ENCODE peak calls at places on chromosomes 3 and 15, in five cellular contexts. Q is breast epithelium, T is H1, D is upper lobe of left lung, O is HepG2. M is an unnamed sample.

GRCh38 chr3:25768851-25769250 is 14.4 kb downstream of the NGLY1 start:
- DNase-seq in Q (no peak), D (no peak), T (no peak), O (no peak), M (no peak)

GRCh38 chr3:108588616-108589015 is 622 bp downstream of the CIP2A start:
- DNase-seq in Q (no peak), O (no peak), T (no peak), D (no peak), M (no peak)

GRCh38 chr15:75606711-75607684 is 18.5 kb downstream of the SNUPN start:
- DNase-seq in O (no peak), T (no peak), D (no peak), Q (no peak), M (no peak)

GRCh38 chr3:8443829-8444791 is 57.5 kb upstream of the LMCD1 start:
- DNase-seq in T (peak; percentile 23), D (no peak), O (peak; percentile 99), Q (peak; percentile 94), M (peak; percentile 94)

GRCh38 chr15:40106203-40107161 is 2.2 kb downstream of the BMF start:
- DNase-seq in T (no peak), D (no peak), Q (peak; percentile 83), O (peak; percentile 95), M (peak; percentile 83)

GRCh38 chr3:128307029-128307633 is 153.8 kb downstream of the EEFSEC start:
- DNase-seq in D (no peak), Q (peak; percentile 3), T (no peak), O (peak; percentile 60), M (no peak)

GRCh38 chr3:42376397-42376798 is 34.0 kb downstream of the LYZL4 start:
- DNase-seq in Q (peak; percentile 71), O (no peak), T (no peak), D (no peak), M (no peak)

GRCh38 chr3:112605285-112605684 is 35.7 kb downstream of the CCDC80 start:
- DNase-seq in D (no peak), Q (no peak), T (no peak), O (no peak), M (no peak)

GRCh38 chr3:133301194-133301593 is 98.7 kb upstream of the BFSP2 start:
- DNase-seq in O (no peak), Q (no peak), D (no peak), T (no peak), M (no peak)

GRCh38 chr3:172177046-172177445 is 137.7 kb downstream of the FNDC3B start:
- DNase-seq in D (no peak), Q (no peak), O (no peak), T (no peak), M (no peak)

GRCh38 chr3:176916777-176917176 is 280.5 kb downstream of the TBL1XR1 start:
- DNase-seq in Q (peak; percentile 55), O (no peak), T (peak; percentile 33), D (no peak), M (peak; percentile 38)
- H3K27me3 ChIP-seq in Q (no peaks in the 10 kb centered on the region), O (no peaks in the 10 kb centered on the region), T (no peaks in the 10 kb centered on the region), D (no peaks in the 10 kb centered on the region), M (no peaks in the 10 kb centered on the region)

GRCh38 chr3:159148466-159148865 is 346.6 kb downstream of the MFSD1 start:
- DNase-seq in Q (no peak), T (no peak), D (no peak), O (no peak), M (no peak)

GRCh38 chr3:159146856-159147255 is 345.0 kb downstream of the MFSD1 start:
- DNase-seq in T (no peak), O (no peak), D (no peak), Q (no peak), M (no peak)

GRCh38 chr3:159149633-159150032 is 347.8 kb downstream of the MFSD1 start:
- DNase-seq in D (no peak), O (no peak), T (no peak), Q (no peak), M (no peak)

GRCh38 chr3:159151130-159151529 is 349.3 kb downstream of the MFSD1 start:
- DNase-seq in D (peak; percentile 5), O (no peak), Q (no peak), T (no peak), M (no peak)

DNA sequence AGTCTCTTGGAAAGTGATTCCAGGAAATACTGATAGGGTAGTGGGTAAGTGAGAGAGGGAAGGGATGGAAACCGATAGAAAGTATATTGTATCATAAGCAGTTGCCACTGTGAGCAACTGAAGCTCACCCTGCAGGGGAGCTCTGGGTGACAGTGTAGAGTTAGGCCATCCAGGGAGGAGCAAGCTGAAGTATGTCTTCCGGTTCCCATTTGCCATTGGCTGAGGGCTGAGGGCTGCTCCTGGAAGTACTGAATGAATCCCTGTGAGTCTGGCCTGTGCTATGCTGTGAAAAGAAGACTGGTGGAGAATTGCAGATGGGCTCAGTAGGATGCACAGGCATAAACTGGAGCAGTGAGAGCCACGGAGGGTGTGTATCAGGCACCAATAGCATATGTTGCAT is 348.3 kb downstream of the MFSD1 start:
- DNase-seq in T (no peak), D (no peak), O (no peak), Q (no peak), M (no peak)
- H3K27ac ChIP-seq in T (no peak overlapping the region), D (no peak overlapping the region), O (no peak overlapping the region), Q (no peak overlapping the region), M (no peak overlapping the region)

GRCh38 chr3:77171026-77171425 is 131.1 kb downstream of the ROBO2 start:
- DNase-seq in D (no peak), Q (no peak), T (no peak), O (no peak), M (no peak)
- TF ChIP-seq POLR2AphosphoS5 in D (no peak), Q (no peak), T (no peak), O (no peak), M (no peak)

DNA sequence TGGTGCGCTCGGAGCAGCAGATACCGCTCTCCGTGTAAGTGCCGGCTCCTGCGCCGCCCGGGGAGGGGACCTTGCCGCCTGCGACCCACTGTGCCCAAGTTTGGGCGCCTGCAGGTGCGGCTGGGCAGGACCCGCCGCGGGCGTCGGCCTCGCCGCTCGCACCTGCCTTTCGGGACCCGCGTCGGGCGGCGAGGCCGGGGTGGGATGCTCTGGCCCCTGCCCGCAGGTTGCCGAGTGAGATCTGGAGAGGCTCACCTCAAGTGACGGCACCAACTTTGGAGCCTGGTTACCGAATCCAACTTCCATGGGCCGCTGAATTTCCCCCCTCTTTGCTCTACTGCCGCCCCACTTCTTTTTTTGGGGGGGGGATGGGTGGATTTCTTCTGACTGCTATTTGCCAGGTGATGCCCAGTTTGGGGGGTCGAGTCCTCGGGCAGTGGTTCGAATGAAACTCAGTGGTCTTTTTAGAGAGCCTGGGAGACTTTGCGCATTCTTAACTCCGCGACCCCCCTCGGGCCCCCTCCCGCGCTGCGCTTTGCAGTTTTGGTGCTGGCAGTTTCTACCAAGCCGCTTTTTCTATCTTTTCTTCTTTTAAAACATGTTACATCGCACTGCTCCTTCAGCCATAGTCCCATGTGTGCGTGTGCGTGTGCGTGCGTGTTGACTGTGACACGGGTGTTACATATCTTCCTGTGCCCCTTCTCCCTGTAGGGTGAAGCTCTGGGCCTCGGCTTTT is 618 bp downstream of the CACNA2D3 start:
- DNase-seq in O (no peak), Q (no peak), T (no peak), D (peak; percentile 55), M (no peak)
- H3K27me3 ChIP-seq in O (peaks cover 55% of the 10 kb centered on the region), Q (peaks cover 5% of the 10 kb centered on the region), T (peaks cover 37% of the 10 kb centered on the region), D (peaks cover 11% of the 10 kb centered on the region), M (peaks cover 40% of the 10 kb centered on the region)

DNA sequence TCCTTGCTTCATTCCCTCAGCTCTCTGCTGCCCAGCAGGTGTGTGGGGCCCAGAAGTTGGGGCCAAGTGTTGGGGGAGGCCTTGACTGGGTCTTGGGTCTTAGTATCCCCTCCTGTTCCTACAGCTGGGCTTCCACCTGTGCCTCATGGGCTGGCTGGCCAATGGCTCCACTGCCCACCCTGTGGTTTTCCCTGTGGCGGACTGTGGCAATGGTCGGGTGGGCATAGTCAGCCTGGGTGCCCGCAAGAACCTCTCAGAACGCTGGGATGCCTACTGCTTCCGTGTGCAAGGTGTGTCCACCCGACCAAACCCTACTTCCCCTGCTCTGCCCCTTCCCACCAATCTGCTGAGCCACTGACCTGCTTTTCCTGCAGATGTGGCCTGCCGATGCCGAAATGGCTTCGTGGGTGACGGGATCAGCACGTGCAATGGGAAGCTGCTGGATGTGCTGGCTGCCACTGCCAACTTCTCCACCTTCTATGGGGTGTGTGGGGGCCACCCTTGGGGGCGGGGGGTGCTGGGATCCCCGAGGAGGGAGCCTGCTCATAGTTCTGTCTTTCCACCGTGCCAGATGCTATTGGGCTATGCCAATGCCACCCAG is 10.9 kb downstream of the NT5DC2 start:
- DNase-seq in T (no peak), Q (no peak), O (no peak), D (peak; percentile 46), M (no peak)
- H3K27ac ChIP-seq in T (no peak overlapping the region), Q (peak overlapping the region; percentile 3), O (no peak overlapping the region), D (no peak overlapping the region), M (no peak overlapping the region)

DNA sequence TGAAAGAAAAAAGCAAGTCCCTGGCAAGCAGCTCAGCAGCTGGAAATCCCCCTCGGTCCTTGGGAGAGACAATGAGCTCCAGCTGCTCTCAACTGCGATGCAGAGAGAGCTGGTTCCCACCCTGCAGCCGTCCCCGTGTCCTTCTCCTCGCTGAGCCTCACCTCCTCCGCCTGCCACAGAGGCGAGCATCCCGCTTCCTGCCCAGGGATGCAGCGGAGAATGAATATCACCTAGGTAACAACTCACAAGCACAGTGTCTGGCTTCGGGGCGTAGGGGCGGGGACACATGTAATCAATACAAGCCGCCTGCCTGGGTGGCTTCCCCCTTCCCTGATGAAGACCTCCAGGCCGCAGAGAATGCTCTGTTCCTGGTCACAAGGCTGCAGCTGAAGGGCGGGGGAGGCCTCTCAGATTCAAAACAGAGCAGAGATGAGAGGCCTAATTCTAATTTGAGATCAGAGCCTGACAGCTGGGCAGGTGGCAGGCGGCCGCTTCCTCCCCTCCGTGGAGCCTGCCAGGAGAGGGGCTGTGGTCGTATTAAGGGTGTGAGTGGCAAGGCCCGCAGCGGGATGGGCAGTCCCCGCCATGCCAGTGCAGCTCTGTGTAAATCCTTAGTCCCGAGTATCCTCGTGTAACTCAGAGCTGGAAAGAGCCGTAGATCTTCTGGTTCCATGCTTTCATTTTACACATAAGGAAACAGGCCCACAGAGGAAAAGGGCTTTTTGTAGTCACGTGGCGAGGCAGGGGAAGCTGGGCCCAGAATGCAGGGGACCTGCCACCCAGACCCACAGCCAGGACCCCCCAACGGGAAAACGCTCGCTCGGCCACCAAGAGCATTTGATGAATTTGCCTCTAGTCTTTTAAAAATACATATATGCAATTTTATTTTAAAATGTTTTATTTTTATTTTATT is 24.3 kb downstream of the ZDHHC19 start:
- DNase-seq in D (no peak), Q (no peak), O (no peak), T (peak; percentile 56), M (no peak)
- TF ChIP-seq POLR2AphosphoS5 in D (no peak), Q (no peak), O (no peak), T (no peak), M (no peak)

GRCh38 chr3:147412917-147413711 is 3.9 kb downstream of the ZIC1 start:
- DNase-seq in T (no peak), D (peak; percentile 62), O (no peak), Q (no peak), M (no peak)
- H3K27me3 ChIP-seq in T (peaks cover 74% of the 10 kb centered on the region), D (peaks cover 53% of the 10 kb centered on the region), O (peaks cover 7% of the 10 kb centered on the region), Q (peaks cover 11% of the 10 kb centered on the region), M (peaks cover 100% of the 10 kb centered on the region)

GRCh38 chr3:50088725-50089602 is at the start of gene RBM5:
- DNase-seq in T (peak; percentile 68), O (peak; percentile 89), Q (peak; percentile 90), D (peak; percentile 91), M (peak; percentile 92)
- H3K27ac ChIP-seq in T (peak within 1 kb of the TSS; percentile 87), O (peak within 1 kb of the TSS; percentile 99), Q (peak within 1 kb of the TSS; percentile 91), D (peak within 1 kb of the TSS; percentile 99), M (peak within 1 kb of the TSS; percentile 95)

M was measured in stomach.